ENCODE peak calls at places on chromosome 19, in nine cellular contexts. Q is cardiac fibroblast, F is PC-3, I is Caco-2, G is uterus, D is stomach, S is Peyer's patch, K is ascending aorta, V is glutamatergic neuron. J is an unnamed sample.

GRCh38 chr19:42279902-42280760 is 11.1 kb downstream of the CIC start:
- DNase-seq in Q (peak; percentile 84), F (no peak), I (peak; percentile 93), G (peak; percentile 95), D (peak; percentile 88), S (peak; percentile 89), K (peak; percentile 69), V (peak; percentile 95), J (peak; percentile 95)

GRCh38 chr19:15550847-15551182 is 42.5 kb downstream of the CYP4F22 start:
- DNase-seq in Q (no peak), F (no peak), I (no peak), G (no peak), D (no peak), S (no peak), K (no peak), V (no peak), J (no peak)

GRCh38 chr19:8377598-8377997 is 12.6 kb upstream of the RAB11B start:
- DNase-seq in Q (no peak), F (no peak), I (no peak), G (no peak), D (no peak), S (peak; percentile 8), K (no peak), V (no peak), J (peak; percentile 7)

GRCh38 chr19:55173717-55174409 is 6.2 kb downstream of the SYT5 start:
- DNase-seq in Q (peak; percentile 53), F (peak; percentile 85), I (peak; percentile 83), G (peak; percentile 46), D (peak; percentile 43), S (peak; percentile 63), K (no peak), V (peak; percentile 75), J (peak; percentile 73)

GRCh38 chr19:39223703-39224279 is 19.7 kb upstream of the SYCN start:
- DNase-seq in Q (peak; percentile 38), F (peak; percentile 25), I (peak; percentile 70), G (no peak), D (no peak), S (no peak), K (no peak), V (no peak), J (no peak)

GRCh38 chr19:28042516-28042915 is 1170.4 kb downstream of the UQCRFS1 start:
- DNase-seq in Q (no peak), F (no peak), I (no peak), G (no peak), D (no peak), S (no peak), K (no peak), V (no peak), J (no peak)

GRCh38 chr19:56837892-56838679 is 2.4 kb downstream of the PEG3 start:
- DNase-seq in Q (no peak), F (peak; percentile 58), I (no peak), G (peak; percentile 68), D (no peak), S (no peak), K (peak; percentile 46), V (peak; percentile 81), J (no peak)

GRCh38 chr19:17348700-17349099 is 11.3 kb downstream of the GTPBP3 start:
- DNase-seq in Q (peak; percentile 79), F (peak; percentile 78), I (no peak), G (peak; percentile 69), D (no peak), S (no peak), K (peak; percentile 40), V (peak; percentile 43), J (no peak)

GRCh38 chr19:30109565-30109964 is 167.5 kb downstream of the URI1 start:
- DNase-seq in Q (no peak), F (no peak), I (no peak), G (no peak), D (no peak), S (no peak), K (no peak), V (no peak), J (peak; percentile 34)

GRCh38 chr19:44943801-44944249 is 1.8 kb downstream of the APOC4 start:
- DNase-seq in Q (peak; percentile 31), F (no peak), I (no peak), G (no peak), D (peak; percentile 31), S (no peak), K (peak; percentile 66), V (no peak), J (peak; percentile 85)

GRCh38 chr19:2097330-2098327 is 914 bp downstream of the IZUMO4 start:
- DNase-seq in Q (no peak), F (no peak), I (peak; percentile 11), G (peak; percentile 46), D (no peak), S (no peak), K (no peak), V (no peak), J (peak; percentile 78)

GRCh38 chr19:52570005-52570861 is at the start of gene ZNF701:
- DNase-seq in Q (peak; percentile 94), F (peak; percentile 90), I (peak; percentile 98), G (peak; percentile 96), D (peak; percentile 97), S (peak; percentile 97), K (peak; percentile 81), V (peak; percentile 99), J (peak; percentile 89)

GRCh38 chr19:34096020-34096915 is 76.0 kb upstream of the LSM14A start:
- DNase-seq in Q (peak; percentile 73), F (peak; percentile 72), I (peak; percentile 51), G (no peak), D (no peak), S (no peak), K (no peak), V (no peak), J (peak; percentile 30)

GRCh38 chr19:39082745-39083598 is 1.2 kb upstream of the ACP7 start:
- DNase-seq in Q (no peak), F (peak; percentile 19), I (no peak), G (no peak), D (no peak), S (no peak), K (no peak), V (no peak), J (no peak)

DNA sequence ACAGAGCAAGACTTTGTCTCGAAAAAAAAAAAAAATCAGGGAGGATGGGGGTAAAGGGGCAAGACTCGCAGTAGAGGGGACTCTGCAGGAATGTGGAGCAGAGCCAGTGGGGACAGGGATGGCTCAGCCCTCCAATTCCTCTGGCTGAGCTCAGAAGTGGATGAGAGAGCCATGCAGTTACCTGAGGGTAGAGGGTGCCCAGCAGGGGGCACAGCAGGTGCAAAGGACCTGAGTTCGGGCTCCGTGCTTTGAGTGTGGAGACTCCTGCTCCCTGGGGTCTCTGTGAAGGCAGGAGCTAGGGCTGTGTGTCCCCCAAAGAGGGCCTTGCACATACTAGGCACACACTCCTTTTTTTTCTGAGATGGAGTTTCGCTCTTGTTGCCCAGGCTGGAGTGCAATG is 7.7 kb downstream of the DOCK6 start:
- DNase-seq in Q (no peak), F (peak; percentile 37), I (no peak), G (no peak), D (no peak), S (no peak), K (no peak), V (no peak), J (no peak)
- TF ChIP-seq CTCF in Q (no peak), F (peak; percentile 56), I (peak; percentile 27), G (no peak), D (no peak), S (peak; percentile 41), K (no peak), V (no peak), J (no peak)

DNA sequence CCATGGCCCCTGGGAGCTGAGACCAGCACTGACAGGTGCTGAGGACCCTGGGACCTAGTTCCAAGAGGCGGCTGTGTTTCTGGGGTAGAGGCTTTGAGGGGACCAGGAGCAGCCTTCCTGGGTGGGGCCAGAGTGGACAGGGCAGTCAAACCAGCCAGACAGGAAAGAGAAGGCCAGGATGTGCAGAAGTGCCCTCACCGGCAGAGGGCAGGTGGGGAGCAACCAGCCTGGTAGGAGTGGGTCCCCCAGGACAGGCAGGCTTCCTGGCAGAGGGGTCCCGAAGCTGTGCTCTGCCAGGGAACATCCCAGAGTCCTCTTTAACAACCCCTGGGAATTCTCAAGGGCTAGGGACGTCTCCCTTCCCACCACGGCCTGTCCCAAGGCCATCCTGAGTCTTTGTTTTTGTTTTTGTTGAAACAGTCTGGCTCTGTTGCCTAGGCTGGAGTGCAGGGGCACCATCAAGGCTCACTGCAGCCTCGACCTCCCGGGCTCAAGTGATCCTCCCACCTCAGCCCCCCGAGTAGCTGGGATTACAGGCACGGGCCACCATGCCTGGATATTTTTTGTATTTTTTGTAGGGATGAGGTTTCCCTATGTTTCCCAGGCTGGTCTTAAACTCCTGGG is 3.0 kb upstream of the HIPK4 start:
- DNase-seq in Q (peak; percentile 25), F (peak; percentile 69), I (peak; percentile 69), G (no peak), D (peak; percentile 53), S (no peak), K (no peak), V (no peak), J (peak; percentile 58)
- TF ChIP-seq CTCF in Q (peak; percentile 43), F (peak; percentile 56), I (peak; percentile 52), G (no peak), D (peak; percentile 14), S (peak; percentile 43), K (no peak), V (no peak), J (peak; percentile 17)

DNA sequence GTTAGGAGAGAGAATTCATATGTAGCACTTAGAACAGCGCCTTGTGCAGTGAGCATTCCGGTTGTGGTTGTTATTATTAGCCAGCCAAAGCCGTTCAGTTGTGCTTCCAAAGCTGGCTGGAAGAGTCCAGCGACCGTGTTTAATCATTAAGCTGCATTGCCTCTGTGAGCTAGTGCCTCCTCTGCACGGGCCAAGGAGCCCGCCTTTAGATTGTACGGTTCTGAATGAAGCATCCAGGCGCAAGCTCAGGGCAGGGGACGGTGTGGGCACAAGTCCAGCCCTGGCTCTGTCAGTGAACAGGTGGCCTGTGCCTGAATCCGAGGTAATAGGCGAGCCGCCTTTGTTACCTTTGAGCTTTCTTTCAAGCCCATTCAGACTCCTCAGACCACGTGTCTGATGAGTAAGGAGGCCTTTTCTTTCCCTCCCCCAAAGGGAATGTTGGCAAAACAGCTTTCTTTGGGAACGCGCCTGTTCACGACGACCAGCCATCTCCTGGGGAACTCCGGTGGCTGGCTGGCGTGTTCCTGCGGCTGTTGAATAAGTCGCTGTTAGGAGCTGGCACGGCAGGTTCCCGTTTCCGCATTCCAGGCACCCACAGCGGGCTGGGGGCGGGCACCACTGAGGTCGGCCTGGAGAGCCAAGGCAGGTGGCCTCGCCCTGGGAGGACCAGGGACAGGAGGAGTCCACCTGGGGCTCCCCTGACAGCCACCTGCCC is 25.1 kb downstream of the SIPA1L3 start:
- DNase-seq in Q (peak; percentile 51), F (peak; percentile 92), I (peak; percentile 92), G (no peak), D (peak; percentile 94), S (peak; percentile 90), K (no peak), V (peak; percentile 34), J (peak; percentile 39)
- TF ChIP-seq CTCF in Q (no peak), F (no peak), I (no peak), G (no peak), D (no peak), S (no peak), K (no peak), V (no peak), J (no peak)

GRCh38 chr19:50148528-50148927 is 14.6 kb downstream of the IZUMO2 start:
- DNase-seq in Q (no peak), F (no peak), I (no peak), G (no peak), D (no peak), S (no peak), K (no peak), V (no peak), J (no peak)

GRCh38 chr19:50152578-50152977 is 10.5 kb downstream of the IZUMO2 start:
- DNase-seq in Q (no peak), F (no peak), I (no peak), G (no peak), D (no peak), S (no peak), K (no peak), V (no peak), J (no peak)

GRCh38 chr19:50147462-50148423 is 15.3 kb downstream of the IZUMO2 start:
- DNase-seq in Q (peak; percentile 96), F (peak; percentile 97), I (peak; percentile 94), G (peak; percentile 90), D (peak; percentile 87), S (peak; percentile 88), K (peak; percentile 61), V (peak; percentile 86), J (peak; percentile 62)
- TF ChIP-seq CTCF in Q (peak; percentile 39), F (peak; percentile 92), I (peak; percentile 92), G (peak; percentile 4), D (peak; percentile 32), S (peak; percentile 37), K (no peak), V (peak; percentile 11), J (no peak)